ENCODE peak calls at places on chromosomes 7 and 10, in six cellular contexts. Y, E, T, Z, D and B are unnamed samples.

GRCh38 chr10:44628921-44629320 is 244.0 kb upstream of the CXCL12 start:
- DNase-seq in Z (no peak), D (no peak), Y (no peak), T (no peak), E (no peak), B (no peak)

GRCh38 chr7:49791089-49791741 is 17.8 kb downstream of the VWC2 start:
- DNase-seq in E (no peak), Z (no peak), T (peak; percentile 55), Y (no peak), D (peak; percentile 46), B (peak; percentile 42)

GRCh38 chr10:36443233-36443632 is 682.2 kb upstream of the ANKRD30A start:
- DNase-seq in Y (no peak), D (no peak), Z (no peak), E (no peak), T (no peak), B (no peak)

GRCh38 chr10:110356628-110357245 is 52.0 kb upstream of the SMNDC1 start:
- DNase-seq in D (peak; percentile 61), Y (peak; percentile 99), E (no peak), Z (no peak), T (no peak), B (no peak)

GRCh38 chr7:135666156-135666555 is 3.8 kb downstream of the STMP1 start:
- DNase-seq in E (no peak), Z (no peak), Y (no peak), T (no peak), D (no peak), B (no peak)

GRCh38 chr7:132228240-132228639 is 348.0 kb downstream of the PLXNA4 start:
- DNase-seq in E (no peak), T (no peak), Y (no peak), D (no peak), Z (no peak), B (no peak)

GRCh38 chr10:18455086-18455884 is 196.1 kb downstream of the NSUN6 start:
- DNase-seq in Z (no peak), Y (no peak), D (no peak), T (no peak), E (no peak), B (no peak)

GRCh38 chr7:77561354-77561753 is 24.3 kb downstream of the PTPN12 start:
- DNase-seq in T (no peak), Y (no peak), D (no peak), E (no peak), Z (no peak), B (no peak)

GRCh38 chr7:37259381-37259821 is 189.3 kb downstream of the ELMO1 start:
- DNase-seq in Z (no peak), Y (peak; percentile 7), T (no peak), D (no peak), E (no peak), B (no peak)

GRCh38 chr10:89518108-89518507 is 17.3 kb downstream of the SLC16A12 start:
- DNase-seq in E (no peak), T (no peak), Y (no peak), Z (no peak), D (no peak), B (no peak)

GRCh38 chr7:2431260-2431867 is 28.0 kb downstream of the CHST12 start:
- DNase-seq in D (peak; percentile 50), Z (peak; percentile 40), E (no peak), T (no peak), Y (no peak), B (no peak)

GRCh38 chr10:10533417-10533816 is 484.3 kb upstream of the CELF2 start:
- DNase-seq in T (no peak), Y (no peak), D (no peak), E (no peak), Z (no peak), B (no peak)

GRCh38 chr10:4546500-4546899 is 279.5 kb upstream of the AKR1E2 start:
- DNase-seq in T (no peak), E (no peak), Z (no peak), Y (no peak), D (peak; percentile 4), B (no peak)

GRCh38 chr7:158531661-158532060 is 56.0 kb downstream of the PTPRN2 start:
- DNase-seq in T (peak; percentile 8), D (no peak), E (no peak), Z (no peak), Y (no peak), B (peak; percentile 60)

GRCh38 chr10:133082685-133083421 is 4.9 kb upstream of the ADGRA1 start:
- DNase-seq in T (no peak), D (no peak), Y (no peak), Z (no peak), E (no peak), B (no peak)

GRCh38 chr7:100929811-100930174 is 19.5 kb upstream of the MUC3A start:
- DNase-seq in E (no peak), Z (no peak), T (no peak), Y (no peak), D (no peak), B (no peak)

GRCh38 chr10:98259606-98260319 is 8.2 kb downstream of the LOXL4 start:
- DNase-seq in T (no peak), E (no peak), D (no peak), Z (no peak), Y (no peak), B (no peak)

GRCh38 chr7:96253441-96253840 is 68.5 kb downstream of the SLC25A13 start:
- DNase-seq in Y (no peak), E (no peak), T (no peak), Z (no peak), D (no peak), B (no peak)

GRCh38 chr10:49512121-49512809 is 26.7 kb downstream of the ERCC6 start:
- DNase-seq in Z (peak; percentile 40), E (no peak), Y (peak; percentile 7), D (peak; percentile 10), T (peak; percentile 35), B (no peak)

GRCh38 chr7:148719753-148720152 is 21.1 kb downstream of the CUL1 start:
- DNase-seq in T (no peak), Y (no peak), E (no peak), Z (no peak), D (no peak), B (no peak)

GRCh38 chr10:79051766-79052165 is 17.0 kb upstream of the ZMIZ1 start:
- DNase-seq in Y (no peak), T (no peak), Z (no peak), D (no peak), E (no peak), B (no peak)

GRCh38 chr10:120110196-120110595 is 217.7 kb downstream of the SEC23IP start:
- DNase-seq in Z (no peak), T (no peak), E (no peak), Y (no peak), D (no peak), B (no peak)

GRCh38 chr10:9833871-9834454 is 1183.7 kb upstream of the CELF2 start:
- DNase-seq in D (peak; percentile 24), Z (no peak), T (no peak), Y (no peak), E (no peak), B (no peak)

GRCh38 chr7:5314864-5315263 is 32.1 kb downstream of the SLC29A4 start:
- DNase-seq in Y (no peak), Z (no peak), D (no peak), E (no peak), T (no peak), B (no peak)

GRCh38 chr7:33744293-33744692 is 161.0 kb upstream of the BMPER start:
- DNase-seq in Z (peak; percentile 34), Y (no peak), E (no peak), T (peak; percentile 60), D (no peak), B (peak; percentile 65)

GRCh38 chr10:91932737-91933136 is 9.2 kb downstream of the BTAF1 start:
- DNase-seq in T (no peak), Z (no peak), D (no peak), Y (no peak), E (no peak), B (no peak)

GRCh38 chr10:75037171-75038153 is 74.0 kb upstream of the SAMD8 start:
- DNase-seq in Y (no peak), D (no peak), Z (no peak), T (no peak), E (no peak), B (no peak)

GRCh38 chr7:85734823-85735222 is 548.0 kb upstream of the SEMA3D start:
- DNase-seq in E (no peak), Z (no peak), D (no peak), Y (no peak), T (peak; percentile 27), B (no peak)

GRCh38 chr7:116588641-116589594 is 64.1 kb downstream of the CAV1 start:
- DNase-seq in T (peak; percentile 50), Y (no peak), E (no peak), D (no peak), Z (peak; percentile 23), B (peak; percentile 60)

GRCh38 chr7:78437118-78437517 is 638.5 kb downstream of the PHTF2 start:
- DNase-seq in Y (no peak), T (no peak), E (peak; percentile 29), Z (no peak), D (no peak), B (no peak)

GRCh38 chr10:804787-805634 is 115.5 kb upstream of the DIP2C start:
- DNase-seq in Y (no peak), D (no peak), T (no peak), Z (no peak), E (no peak), B (no peak)

GRCh38 chr10:90857635-90858488 is at the start of gene HTR7:
- DNase-seq in Y (no peak), E (no peak), T (peak; percentile 35), D (peak; percentile 60), Z (peak; percentile 77), B (peak; percentile 15)

GRCh38 chr7:97198596-97198995 is 81.1 kb downstream of the SDHAF3 start:
- DNase-seq in Z (no peak), T (no peak), D (no peak), E (no peak), Y (no peak), B (no peak)

GRCh38 chr7:78134748-78135147 is 336.2 kb downstream of the PHTF2 start:
- DNase-seq in Z (no peak), T (no peak), Y (no peak), D (no peak), E (no peak), B (no peak)

GRCh38 chr10:43110318-43111071 is 27.8 kb upstream of the CSGALNACT2 start:
- DNase-seq in Y (no peak), E (peak; percentile 28), D (no peak), Z (no peak), T (no peak), B (no peak)

GRCh38 chr7:25031432-25031831 is 51.5 kb upstream of the OSBPL3 start:
- DNase-seq in E (no peak), Y (no peak), D (peak; percentile 71), T (no peak), Z (no peak), B (no peak)

GRCh38 chr10:46539596-46540411 is 16.7 kb downstream of the GPRIN2 start:
- DNase-seq in Z (no peak), Y (no peak), D (peak; percentile 73), T (no peak), E (no peak), B (no peak)

GRCh38 chr7:155375337-155376277 is 77.9 kb downstream of the INSIG1 start:
- DNase-seq in D (no peak), T (peak; percentile 28), E (no peak), Z (no peak), Y (no peak), B (peak; percentile 73)